ENCODE peak calls at places on chromosomes 2 and 18, in eight cellular contexts. G is psoas muscle, S is SK-N-MC, Q is NB4, E is tibial artery, L is trophoblast cell, K is fibroblast of pulmonary artery, I is NT2/D1. D is an unnamed sample.

GRCh38 chr2:180227461-180227860 is 220.4 kb upstream of the CWC22 start:
- DNase-seq in G (no peak), S (no peak), Q (no peak), E (no peak), L (no peak), K (peak; percentile 49), I (no peak), D (no peak)

GRCh38 chr18:6022840-6023239 is 127.5 kb upstream of the TMEM200C start:
- DNase-seq in G (no peak), S (no peak), Q (no peak), E (no peak), L (no peak), K (no peak), I (peak; percentile 62), D (no peak)

GRCh38 chr18:73790582-73790981 is 357.1 kb downstream of the FBXO15 start:
- DNase-seq in G (no peak), S (no peak), Q (no peak), E (no peak), L (no peak), K (no peak), I (no peak), D (no peak)

GRCh38 chr2:88170472-88170892 is 336 bp downstream of the THNSL2 start:
- DNase-seq in G (no peak), S (no peak), Q (no peak), E (no peak), L (peak; percentile 11), K (peak; percentile 33), I (no peak), D (no peak)

GRCh38 chr2:61377046-61377445 is 93.8 kb downstream of the USP34 start:
- DNase-seq in G (no peak), S (no peak), Q (no peak), E (no peak), L (no peak), K (no peak), I (no peak), D (no peak)

GRCh38 chr2:11877764-11878163 is 131.3 kb downstream of the LPIN1 start:
- DNase-seq in G (no peak), S (no peak), Q (no peak), E (no peak), L (no peak), K (no peak), I (no peak), D (no peak)

GRCh38 chr2:221911890-221912289 is 339.8 kb upstream of the EPHA4 start:
- DNase-seq in G (no peak), S (no peak), Q (no peak), E (no peak), L (no peak), K (no peak), I (peak; percentile 39), D (no peak)

GRCh38 chr2:133532919-133533318 is 35.3 kb downstream of the NCKAP5 start:
- DNase-seq in G (no peak), S (no peak), Q (no peak), E (no peak), L (no peak), K (peak; percentile 6), I (no peak), D (no peak)

GRCh38 chr2:104769096-104769495 is 84.8 kb upstream of the POU3F3 start:
- DNase-seq in G (no peak), S (no peak), Q (no peak), E (no peak), L (peak; percentile 10), K (peak; percentile 56), I (no peak), D (no peak)

GRCh38 chr2:234483568-234484251 is 13.2 kb downstream of the ARL4C start:
- DNase-seq in G (no peak), S (no peak), Q (peak; percentile 62), E (no peak), L (no peak), K (no peak), I (no peak), D (no peak)

GRCh38 chr2:236172238-236172865 is 4.2 kb upstream of the GBX2 start:
- DNase-seq in G (no peak), S (no peak), Q (no peak), E (no peak), L (no peak), K (no peak), I (no peak), D (no peak)

GRCh38 chr18:57015036-57015805 is 131.7 kb upstream of the BOD1L2 start:
- DNase-seq in G (no peak), S (no peak), Q (no peak), E (no peak), L (no peak), K (no peak), I (no peak), D (no peak)

GRCh38 chr18:60984496-60984895 is 348.7 kb upstream of the CDH20 start:
- DNase-seq in G (no peak), S (no peak), Q (no peak), E (no peak), L (no peak), K (peak; percentile 71), I (no peak), D (no peak)

GRCh38 chr2:97951155-97951670 is 44.5 kb downstream of the TMEM131 start:
- DNase-seq in G (no peak), S (no peak), Q (peak; percentile 17), E (no peak), L (no peak), K (no peak), I (no peak), D (no peak)

GRCh38 chr2:61456070-61456745 is 14.7 kb downstream of the USP34 start:
- DNase-seq in G (no peak), S (no peak), Q (no peak), E (no peak), L (no peak), K (no peak), I (no peak), D (no peak)

GRCh38 chr2:102437122-102437521 is 14.2 kb downstream of the IL18RAP start:
- DNase-seq in G (no peak), S (no peak), Q (no peak), E (no peak), L (no peak), K (no peak), I (no peak), D (no peak)

GRCh38 chr2:106581755-106582430 is 94.7 kb downstream of the CD8B2 start:
- DNase-seq in G (peak; percentile 38), S (no peak), Q (peak; percentile 55), E (peak; percentile 73), L (peak; percentile 44), K (peak; percentile 70), I (no peak), D (no peak)

GRCh38 chr2:200054681-200055468 is 99.5 kb downstream of the MAIP1 start:
- DNase-seq in G (no peak), S (no peak), Q (peak; percentile 8), E (no peak), L (no peak), K (no peak), I (peak; percentile 18), D (no peak)

GRCh38 chr18:34802938-34803337 is 92.8 kb downstream of the DTNA start:
- DNase-seq in G (no peak), S (no peak), Q (no peak), E (no peak), L (no peak), K (no peak), I (no peak), D (no peak)

GRCh38 chr2:2527162-2527561 is 196.1 kb upstream of the MYT1L start:
- DNase-seq in G (no peak), S (no peak), Q (peak; percentile 19), E (peak; percentile 3), L (no peak), K (no peak), I (no peak), D (no peak)

GRCh38 chr18:67242001-67242400 is 274.5 kb downstream of the DSEL start:
- DNase-seq in G (no peak), S (no peak), Q (no peak), E (no peak), L (no peak), K (no peak), I (no peak), D (no peak)

GRCh38 chr18:67239826-67240225 is 276.7 kb downstream of the DSEL start:
- DNase-seq in G (no peak), S (no peak), Q (no peak), E (no peak), L (no peak), K (no peak), I (no peak), D (no peak)

GRCh38 chr18:67241292-67241691 is 275.2 kb downstream of the DSEL start:
- DNase-seq in G (no peak), S (no peak), Q (no peak), E (no peak), L (no peak), K (no peak), I (no peak), D (no peak)

GRCh38 chr18:67243799-67244587 is 272.5 kb downstream of the DSEL start:
- DNase-seq in G (no peak), S (no peak), Q (no peak), E (no peak), L (no peak), K (peak; percentile 35), I (no peak), D (no peak)
- H3K4me3 ChIP-seq in G (no peak overlapping the region), S (peak overlapping the region; percentile 56), Q (no peak overlapping the region), E (peak overlapping the region; percentile 2), L (no peak overlapping the region), K (peak overlapping the region; percentile 35), I (no peak overlapping the region), D (no peak overlapping the region)

GRCh38 chr2:73069041-73069854 is 2.3 kb downstream of the SFXN5 start:
- DNase-seq in G (no peak), S (no peak), Q (peak; percentile 68), E (no peak), L (no peak), K (no peak), I (no peak), D (no peak)
- H3K4me3 ChIP-seq in G (peak overlapping the region; percentile 99), S (peak overlapping the region; percentile 92), Q (peak overlapping the region; percentile 75), E (peak overlapping the region; percentile 94), L (no peak overlapping the region), K (peak overlapping the region; percentile 86), I (peak overlapping the region; percentile 93), D (peak overlapping the region; percentile 94)

GRCh38 chr2:38065502-38066135 is 10.3 kb downstream of the CYP1B1 start:
- DNase-seq in G (no peak), S (no peak), Q (peak; percentile 19), E (no peak), L (no peak), K (peak; percentile 36), I (no peak), D (no peak)

GRCh38 chr2:38070438-38070837 is 5.5 kb downstream of the CYP1B1 start:
- DNase-seq in G (no peak), S (no peak), Q (no peak), E (no peak), L (no peak), K (no peak), I (no peak), D (no peak)

GRCh38 chr2:38064805-38065501 is 11.0 kb downstream of the CYP1B1 start:
- DNase-seq in G (no peak), S (no peak), Q (peak; percentile 24), E (no peak), L (no peak), K (no peak), I (no peak), D (no peak)

GRCh38 chr2:38066415-38066814 is 9.5 kb downstream of the CYP1B1 start:
- DNase-seq in G (no peak), S (no peak), Q (no peak), E (no peak), L (no peak), K (no peak), I (no peak), D (no peak)

GRCh38 chr2:38068228-38068627 is 7.7 kb downstream of the CYP1B1 start:
- DNase-seq in G (no peak), S (no peak), Q (no peak), E (no peak), L (no peak), K (no peak), I (no peak), D (no peak)
- H3K4me3 ChIP-seq in G (no peak overlapping the region), S (peak overlapping the region; percentile 16), Q (peak overlapping the region; percentile 71), E (no peak overlapping the region), L (no peak overlapping the region), K (no peak overlapping the region), I (no peak overlapping the region), D (no peak overlapping the region)

GRCh38 chr2:64036343-64036742 is 17.1 kb upstream of the VPS54 start:
- DNase-seq in G (no peak), S (no peak), Q (peak; percentile 65), E (no peak), L (no peak), K (peak; percentile 73), I (no peak), D (no peak)
- H3K4me3 ChIP-seq in G (no peak overlapping the region), S (no peak overlapping the region), Q (no peak overlapping the region), E (no peak overlapping the region), L (no peak overlapping the region), K (no peak overlapping the region), I (no peak overlapping the region), D (no peak overlapping the region)

D was measured in esophagus squamous epithelium.